ENCODE peak calls at places on chromosomes 12 and 14, in seven cellular contexts. R, A, S, M, W, P and O are unnamed samples.

GRCh38 chr12:121376754-121377697 is 22.9 kb upstream of the RNF34 start:
- DNase-seq in A (no peak), M (no peak), P (no peak), R (no peak), S (no peak), W (no peak), O (no peak)

GRCh38 chr12:88952543-88952942 is 372.3 kb upstream of the KITLG start:
- DNase-seq in R (no peak), M (peak; percentile 30), P (no peak), W (no peak), A (no peak), S (no peak), O (peak; percentile 81)

GRCh38 chr12:132428872-132429121 is 61.2 kb upstream of the FBRSL1 start:
- DNase-seq in A (peak; percentile 12), P (no peak), R (no peak), S (no peak), W (no peak), M (no peak), O (no peak)

GRCh38 chr14:88496414-88496813 is 58.4 kb downstream of the PTPN21 start:
- DNase-seq in P (no peak), W (no peak), M (no peak), S (no peak), A (no peak), R (no peak), O (no peak)

GRCh38 chr12:52870361-52871290 is 21.8 kb upstream of the KRT78 start:
- DNase-seq in P (no peak), W (peak; percentile 65), R (peak; percentile 69), M (peak; percentile 48), A (peak; percentile 68), S (peak; percentile 88), O (peak; percentile 25)

GRCh38 chr14:105249175-105250007 is 1.1 kb downstream of the BTBD6 start:
- DNase-seq in M (peak; percentile 51), P (no peak), A (peak; percentile 27), W (peak; percentile 70), S (peak; percentile 31), R (peak; percentile 9), O (peak; percentile 26)

GRCh38 chr12:3120701-3121100 is 43.5 kb downstream of the TSPAN9 start:
- DNase-seq in P (no peak), A (no peak), M (no peak), W (no peak), R (no peak), S (no peak), O (no peak)

GRCh38 chr12:19867151-19867550 is 427.9 kb downstream of the AEBP2 start:
- DNase-seq in R (no peak), M (no peak), S (no peak), W (no peak), A (no peak), P (no peak), O (no peak)

GRCh38 chr12:102957339-102958050 is at the start of gene ASCL1:
- DNase-seq in P (no peak), A (peak; percentile 49), R (no peak), M (peak; percentile 28), S (peak; percentile 78), W (peak; percentile 17), O (peak; percentile 10)

GRCh38 chr14:69327507-69327906 is 67.5 kb downstream of the GALNT16 start:
- DNase-seq in P (no peak), W (no peak), R (no peak), A (no peak), S (no peak), M (no peak), O (no peak)

GRCh38 chr12:116517431-116518045 is 41.6 kb upstream of the MAP1LC3B2 start:
- DNase-seq in W (no peak), P (no peak), S (no peak), A (no peak), M (no peak), R (no peak), O (no peak)

GRCh38 chr12:122850695-122851350 is 15.6 kb downstream of the HIP1R start:
- DNase-seq in A (no peak), R (no peak), S (no peak), M (peak; percentile 56), P (no peak), W (peak; percentile 42), O (peak; percentile 71)

GRCh38 chr14:99271288-99271941 is 582 bp downstream of the BCL11B start:
- DNase-seq in R (no peak), W (no peak), A (no peak), P (no peak), M (no peak), S (no peak), O (no peak)

GRCh38 chr12:8553088-8553627 is 12.5 kb upstream of the CLEC4E start:
- DNase-seq in A (peak; percentile 26), S (peak; percentile 49), P (no peak), M (no peak), W (no peak), R (no peak), O (no peak)

GRCh38 chr12:46368138-46368537 is 4.4 kb downstream of the SLC38A2 start:
- DNase-seq in M (no peak), P (no peak), S (no peak), A (no peak), R (no peak), W (no peak), O (no peak)

GRCh38 chr12:1886396-1887008 is 31.9 kb downstream of the CACNA2D4 start:
- DNase-seq in P (no peak), W (no peak), R (no peak), M (no peak), S (no peak), A (no peak), O (no peak)

GRCh38 chr14:71554323-71554722 is 377.9 kb upstream of the RGS6 start:
- DNase-seq in R (no peak), A (peak; percentile 34), P (no peak), M (no peak), S (no peak), W (no peak), O (no peak)

GRCh38 chr14:22381751-22382150 is 207.3 kb downstream of the DAD1 start:
- DNase-seq in A (peak; percentile 53), M (no peak), W (no peak), S (no peak), R (no peak), P (no peak), O (no peak)

GRCh38 chr14:95307402-95308041 is 12.2 kb downstream of the CLMN start:
- DNase-seq in W (peak; percentile 100), P (no peak), S (no peak), M (peak; percentile 61), R (no peak), A (peak; percentile 40), O (no peak)

GRCh38 chr12:98369601-98370000 is 145.8 kb upstream of the TMPO start:
- DNase-seq in P (no peak), R (no peak), M (no peak), W (no peak), A (no peak), S (no peak), O (no peak)

DNA sequence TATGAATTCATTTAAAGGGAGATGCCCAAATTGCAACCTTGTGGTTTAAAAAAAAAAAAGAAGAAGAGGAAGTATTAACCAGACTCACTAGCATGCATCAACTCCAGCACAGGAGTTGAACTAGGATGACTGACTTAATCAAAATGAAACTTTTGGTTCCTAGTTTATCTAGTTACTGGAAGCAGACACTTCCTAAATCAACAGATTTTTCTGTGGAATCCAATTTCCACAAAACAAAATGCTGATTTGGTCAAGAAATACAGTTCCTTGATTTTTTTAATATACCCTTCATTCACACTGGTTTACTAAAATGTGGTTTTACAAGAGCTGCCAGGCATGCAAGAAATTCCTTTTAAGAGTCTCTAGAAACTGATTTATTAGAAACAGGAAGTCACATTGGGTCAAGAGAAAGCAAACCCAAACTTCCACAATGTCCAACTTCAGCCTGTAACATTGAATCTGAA is 41.6 kb downstream of the ITPR2 start:
- DNase-seq in M (peak; percentile 62), A (no peak), R (no peak), W (no peak), S (no peak), P (no peak), O (peak; percentile 43)
- H4K8ac ChIP-seq in M (no peak overlapping the region), A (no peak overlapping the region), R (no peak overlapping the region), W (no peak overlapping the region), S (no peak overlapping the region), P (no peak overlapping the region), O (no peak overlapping the region)

GRCh38 chr12:25322351-25322750 is 71.6 kb upstream of the KRAS start:
- DNase-seq in W (no peak), P (no peak), R (no peak), A (no peak), S (no peak), M (no peak), O (no peak)

GRCh38 chr12:25322918-25323773 is 72.4 kb upstream of the KRAS start:
- DNase-seq in R (no peak), P (no peak), M (no peak), S (no peak), W (no peak), A (no peak), O (peak; percentile 46)

GRCh38 chr12:25324861-25325260 is 74.1 kb upstream of the KRAS start:
- DNase-seq in A (no peak), S (no peak), P (no peak), M (no peak), R (no peak), W (no peak), O (no peak)

GRCh38 chr12:25321772-25322171 is 71.0 kb upstream of the KRAS start:
- DNase-seq in A (no peak), W (no peak), R (no peak), P (no peak), M (no peak), S (no peak), O (no peak)

GRCh38 chr12:25323774-25324086 is 73.0 kb upstream of the KRAS start:
- DNase-seq in W (no peak), P (no peak), S (no peak), A (no peak), M (no peak), R (no peak), O (no peak)
- H4K8ac ChIP-seq in W (no peak overlapping the region), P (no peak overlapping the region), S (no peak overlapping the region), A (no peak overlapping the region), M (no peak overlapping the region), R (no peak overlapping the region), O (no peak overlapping the region)

GRCh38 chr12:32983968-32984367 is 87.4 kb upstream of the PKP2 start:
- DNase-seq in R (no peak), A (peak; percentile 36), M (no peak), S (peak; percentile 76), W (peak; percentile 75), P (peak; percentile 17), O (no peak)

GRCh38 chr12:32993404-32993803 is 96.8 kb upstream of the PKP2 start:
- DNase-seq in W (no peak), S (no peak), P (no peak), R (no peak), A (no peak), M (no peak), O (no peak)

GRCh38 chr12:32989705-32990104 is 93.1 kb upstream of the PKP2 start:
- DNase-seq in R (no peak), P (no peak), A (no peak), W (peak; percentile 16), S (no peak), M (no peak), O (no peak)

GRCh38 chr12:32987526-32987925 is 90.9 kb upstream of the PKP2 start:
- DNase-seq in P (no peak), M (no peak), A (no peak), R (no peak), S (no peak), W (no peak), O (no peak)

GRCh38 chr12:32988982-32989381 is 92.4 kb upstream of the PKP2 start:
- DNase-seq in S (no peak), R (peak; percentile 35), M (no peak), P (no peak), A (peak; percentile 48), W (peak; percentile 28), O (no peak)
- H4K8ac ChIP-seq in S (no peak overlapping the region), R (no peak overlapping the region), M (no peak overlapping the region), P (no peak overlapping the region), A (no peak overlapping the region), W (no peak overlapping the region), O (no peak overlapping the region)

GRCh38 chr12:69024413-69024812 is 91.4 kb upstream of the CPM start:
- DNase-seq in S (no peak), R (no peak), A (no peak), M (no peak), W (peak; percentile 93), P (no peak), O (no peak)
- H4K8ac ChIP-seq in S (no peak overlapping the region), R (no peak overlapping the region), A (no peak overlapping the region), M (no peak overlapping the region), W (no peak overlapping the region), P (no peak overlapping the region), O (no peak overlapping the region)